ENCODE peak calls at places on chromosome 6, in four cellular contexts. H, P, V and T are unnamed samples.
A peak's percentile ranks its signal among the peaks of the same experiment; 100 is the strongest.

GRCh38 chr6:166747644-166748595 is 120.9 kb upstream of the RPS6KA2 start:
- DNase-seq in H (no peak), P (peak; percentile 14), V (no peak), T (no peak)

GRCh38 chr6:107641500-107641931 is 151.6 kb downstream of the SOBP start:
- DNase-seq in H (no peak), P (no peak), V (no peak), T (no peak)

GRCh38 chr6:24451581-24452041 is 37.8 kb downstream of the GPLD1 start:
- DNase-seq in H (no peak), P (no peak), V (no peak), T (peak; percentile 22)

GRCh38 chr6:100968934-100969333 is 87.8 kb upstream of the ASCC3 start:
- DNase-seq in H (no peak), P (peak; percentile 2), V (no peak), T (peak; percentile 21)

GRCh38 chr6:48542191-48542590 is 431.2 kb upstream of the PTCHD4 start:
- DNase-seq in H (no peak), P (no peak), V (no peak), T (no peak)

GRCh38 chr6:4139272-4139671 is 3.9 kb upstream of the ECI2 start:
- DNase-seq in H (no peak), P (no peak), V (no peak), T (no peak)

GRCh38 chr6:112501705-112502104 is 154.6 kb downstream of the RFPL4B start:
- DNase-seq in H (no peak), P (no peak), V (no peak), T (peak; percentile 84)

GRCh38 chr6:30311101-30311500 is 15.6 kb upstream of the TRIM39 start:
- DNase-seq in H (no peak), P (no peak), V (no peak), T (no peak)

GRCh38 chr6:112296122-112296521 is 41.8 kb upstream of the LAMA4 start:
- DNase-seq in H (no peak), P (peak; percentile 35), V (no peak), T (peak; percentile 48)

DNA sequence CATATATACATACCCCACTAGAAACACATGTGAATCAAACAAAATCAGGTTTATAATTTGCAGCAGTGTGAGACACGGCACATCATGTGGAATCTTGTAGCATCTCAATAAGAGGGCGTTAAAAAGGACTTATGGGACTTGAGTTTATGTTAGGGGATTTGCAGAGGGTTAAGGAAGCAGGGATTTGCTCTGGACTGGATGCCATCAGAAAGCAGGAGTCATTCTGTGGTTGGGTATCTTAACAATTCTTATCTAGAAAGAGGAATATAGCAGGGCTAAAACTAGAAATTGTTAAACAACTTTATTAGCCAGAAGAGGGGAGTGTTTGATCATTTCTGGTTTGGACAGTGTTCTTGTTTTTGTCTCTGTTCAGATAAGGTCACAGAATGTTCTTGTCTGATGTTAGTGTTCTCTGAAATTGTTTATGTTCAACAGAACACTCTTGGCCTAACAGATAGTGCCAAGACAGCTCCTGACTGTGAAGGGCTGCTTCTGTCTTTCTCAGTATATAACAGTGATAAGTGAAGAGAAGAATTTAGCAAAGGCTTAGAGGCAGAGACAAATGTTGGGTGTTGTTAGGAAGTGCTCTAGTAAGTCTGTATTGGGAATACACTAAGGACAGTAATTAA is 39.2 kb downstream of the LIN28B start:
- DNase-seq in H (peak; percentile 10), P (peak; percentile 11), V (no peak), T (no peak)
- TF ChIP-seq CTCF in H (peak; percentile 59), P (peak; percentile 16), V (peak; percentile 39), T (no peak)

DNA sequence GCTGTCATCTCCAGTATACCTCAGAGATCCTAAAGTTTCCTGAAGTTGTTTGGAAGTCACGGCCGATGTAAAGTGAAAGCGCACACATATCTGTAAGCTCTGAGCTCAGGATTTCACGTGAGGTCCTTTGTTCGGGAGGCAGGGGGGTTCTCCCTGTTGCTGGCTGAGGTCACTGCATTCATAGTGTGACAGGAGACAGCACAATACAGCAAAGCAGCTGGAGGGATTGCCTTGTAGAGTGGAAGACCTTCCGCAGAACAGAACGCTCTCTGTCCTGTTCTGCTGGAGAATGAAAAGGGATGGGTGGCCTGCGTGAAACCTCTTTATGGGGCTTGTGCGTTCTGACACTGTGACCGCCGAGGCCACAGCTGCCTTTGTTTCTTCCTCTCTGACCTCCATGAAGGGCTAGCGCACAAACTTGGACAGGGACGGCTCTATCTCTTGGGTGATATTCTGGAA is 13.4 kb upstream of the SERPINB1 start:
- DNase-seq in H (no peak), P (no peak), V (no peak), T (no peak)
- H3K4me1 ChIP-seq in H (no peaks in the 10 kb centered on the region), P (peaks cover 62% of the 10 kb centered on the region), V (peaks cover 30% of the 10 kb centered on the region), T (peaks cover 14% of the 10 kb centered on the region)

DNA sequence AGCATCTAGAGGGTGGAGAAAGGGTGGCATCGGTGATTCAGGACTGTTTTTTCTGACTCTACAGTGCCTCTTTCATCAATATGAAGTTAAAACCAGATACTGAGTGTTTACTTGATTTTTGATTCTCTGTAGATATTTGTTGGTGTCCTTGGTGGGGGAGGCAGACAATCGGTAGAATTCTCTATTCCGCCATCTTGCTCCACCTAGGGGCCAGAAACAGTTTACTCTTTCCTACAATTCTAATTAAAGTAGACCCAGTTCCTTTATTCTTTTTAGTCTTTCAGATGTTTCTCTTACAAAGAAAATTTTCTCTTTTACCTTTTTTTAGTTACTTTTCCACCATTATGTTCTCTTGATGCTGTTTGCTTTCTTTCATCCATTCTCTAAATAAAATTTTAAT is 162.1 kb upstream of the RAB32 start:
- DNase-seq in H (no peak), P (no peak), V (no peak), T (no peak)
- TF ChIP-seq CTCF in H (no peak), P (no peak), V (no peak), T (peak; percentile 32)

GRCh38 chr6:90184334-90185298 is 112.0 kb downstream of the BACH2 start:
- DNase-seq in H (no peak), P (no peak), V (no peak), T (no peak)
- H3K4me1 ChIP-seq in H (peaks cover 3% of the 10 kb centered on the region), P (no peaks in the 10 kb centered on the region), V (no peaks in the 10 kb centered on the region), T (no peaks in the 10 kb centered on the region)

DNA sequence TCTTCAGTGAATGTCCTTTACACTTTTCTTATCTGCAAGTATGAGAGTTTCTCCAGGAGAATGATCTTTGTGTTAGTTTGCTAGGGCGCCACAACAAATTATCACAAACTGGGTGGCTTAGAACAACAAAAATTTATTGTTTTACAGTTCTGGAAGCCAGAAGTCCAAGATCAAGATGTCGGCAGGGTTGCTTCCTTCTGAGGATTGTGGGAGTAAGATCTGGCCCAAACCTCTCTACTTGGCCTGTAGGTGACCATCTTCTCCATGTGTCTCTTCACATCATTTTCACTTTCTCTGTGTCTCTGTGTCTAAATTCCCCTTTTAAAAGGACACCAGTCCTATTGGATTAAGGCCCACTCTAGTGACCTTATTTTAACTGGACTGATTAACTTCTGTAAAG is 103.0 kb downstream of the ADTRP start:
- DNase-seq in H (no peak), P (no peak), V (no peak), T (no peak)
- TF ChIP-seq CTCF in H (no peak), P (no peak), V (peak; percentile 43), T (peak; percentile 26)

GRCh38 chr6:31586596-31586995 is 519 bp downstream of the LST1 start:
- DNase-seq in H (no peak), P (no peak), V (peak; percentile 70), T (no peak)

GRCh38 chr6:31588871-31589650 is 3.0 kb downstream of the LST1 start:
- DNase-seq in H (no peak), P (no peak), V (no peak), T (peak; percentile 78)

GRCh38 chr6:31597006-31597405 is 4.2 kb upstream of the NCR3 start:
- DNase-seq in H (no peak), P (peak; percentile 39), V (no peak), T (peak; percentile 33)

GRCh38 chr6:31587791-31588777 is 2.0 kb downstream of the LST1 start:
- DNase-seq in H (no peak), P (no peak), V (no peak), T (no peak)

DNA sequence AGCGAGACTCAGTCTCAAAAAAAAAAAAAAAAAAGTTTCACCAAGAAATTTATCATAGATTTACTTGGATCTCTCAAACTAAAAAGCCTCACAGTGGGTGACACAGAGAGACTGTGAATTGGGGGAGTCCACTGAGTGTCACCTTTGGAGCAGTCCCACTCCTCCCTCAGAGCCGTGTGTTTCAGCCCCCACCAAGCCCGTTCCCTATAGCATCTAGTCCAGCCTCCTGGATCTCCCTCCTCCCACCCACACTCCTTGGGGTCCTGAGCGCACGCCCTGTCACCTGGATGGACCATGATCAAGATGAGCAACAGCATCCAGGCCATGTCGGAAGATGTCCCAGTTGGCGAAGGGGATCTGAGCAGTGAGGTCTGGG is 422 bp downstream of the NCR3 start:
- DNase-seq in H (no peak), P (no peak), V (no peak), T (no peak)
- H3K4me1 ChIP-seq in H (no peaks in the 10 kb centered on the region), P (no peaks in the 10 kb centered on the region), V (peaks cover 12% of the 10 kb centered on the region), T (peaks cover 13% of the 10 kb centered on the region)

DNA sequence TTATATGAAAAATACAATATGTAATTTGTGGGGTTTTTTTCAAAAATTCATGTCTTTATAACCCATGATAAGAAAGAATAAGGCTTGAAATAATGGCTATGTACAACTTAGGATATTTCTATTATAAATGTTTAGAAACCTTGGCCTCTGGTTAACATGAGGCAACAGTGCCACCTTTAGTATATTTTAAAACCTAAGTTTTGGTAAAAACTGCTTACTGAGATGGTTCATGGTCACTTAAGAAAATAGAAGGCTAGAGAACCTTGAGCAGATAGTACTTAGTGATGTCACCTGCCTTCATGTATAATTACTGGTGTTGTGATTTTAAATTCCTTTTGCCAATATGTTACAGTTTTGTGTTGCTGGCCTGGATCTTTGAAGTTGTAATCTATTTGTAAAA is 176.5 kb downstream of the ADGB start:
- DNase-seq in H (no peak), P (no peak), V (no peak), T (no peak)
- TF ChIP-seq CTCF in H (no peak), P (no peak), V (no peak), T (peak; percentile 12)

GRCh38 chr6:133587841-133588240 is 301.1 kb upstream of the TCF21 start:
- DNase-seq in H (no peak), P (no peak), V (no peak), T (no peak)

GRCh38 chr6:133590814-133591213 is 298.1 kb upstream of the TCF21 start:
- DNase-seq in H (no peak), P (peak; percentile 76), V (no peak), T (no peak)

GRCh38 chr6:133591330-133591729 is 297.6 kb upstream of the TCF21 start:
- DNase-seq in H (no peak), P (no peak), V (no peak), T (no peak)

GRCh38 chr6:133587396-133587795 is 301.5 kb upstream of the TCF21 start:
- DNase-seq in H (no peak), P (no peak), V (no peak), T (no peak)

DNA sequence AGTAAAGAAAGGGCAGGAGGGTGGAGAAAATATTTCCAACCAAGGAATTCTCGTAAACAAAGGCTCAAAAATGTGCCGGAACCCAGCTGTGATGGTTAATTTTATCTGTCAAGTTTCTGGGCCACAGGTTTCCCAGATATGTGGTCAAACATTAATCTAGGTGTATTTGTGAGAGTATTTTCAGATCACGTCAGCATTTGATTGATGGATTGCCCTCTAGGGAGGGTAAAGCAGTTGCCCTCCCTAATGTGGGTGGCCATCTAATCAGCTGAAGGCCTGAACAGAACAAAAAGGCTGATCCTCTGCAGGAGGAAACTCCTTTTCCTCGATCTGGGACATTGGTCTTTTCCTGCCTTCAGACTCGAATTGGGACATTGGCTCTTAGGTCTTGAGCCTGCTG is 298.7 kb upstream of the TCF21 start:
- DNase-seq in H (no peak), P (peak; percentile 96), V (no peak), T (no peak)
- H3K4me1 ChIP-seq in H (no peaks in the 10 kb centered on the region), P (peaks cover 50% of the 10 kb centered on the region), V (no peaks in the 10 kb centered on the region), T (no peaks in the 10 kb centered on the region)